ENCODE peak calls at places on chromosome 9, in seven cellular contexts. W, Q, Y, C, U, O and A are unnamed samples.

GRCh38 chr9:123424552-123425225 is 68.7 kb downstream of the CRB2 start:
- DNase-seq in W (no peak), Q (no peak), Y (no peak), C (no peak), U (no peak), O (no peak), A (no peak)

GRCh38 chr9:134629061-134629585 is 12.5 kb upstream of the COL5A1 start:
- DNase-seq in W (no peak), Q (no peak), Y (peak), C (no peak), U (no peak), O (no peak), A (no peak)

GRCh38 chr9:123304340-123304691 is 35.9 kb upstream of the STRBP start:
- DNase-seq in W (no peak), Q (no peak), Y (no peak), C (no peak), U (no peak), O (no peak), A (no peak)

GRCh38 chr9:107261106-107261505 is 22.0 kb upstream of the RAD23B start:
- DNase-seq in W (no peak), Q (no peak), Y (no peak), C (no peak), U (peak), O (no peak), A (no peak)

GRCh38 chr9:123568691-123569342 is 212.8 kb downstream of the CRB2 start:
- DNase-seq in W (no peak), Q (no peak), Y (no peak), C (peak), U (no peak), O (peak), A (no peak)

GRCh38 chr9:37380570-37380969 is 41.9 kb upstream of the GRHPR start:
- DNase-seq in W (no peak), Q (no peak), Y (no peak), C (no peak), U (no peak), O (no peak), A (no peak)

GRCh38 chr9:33851301-33851700 is 34.3 kb downstream of the UBE2R2 start:
- DNase-seq in W (no peak), Q (no peak), Y (no peak), C (no peak), U (no peak), O (peak), A (no peak)

GRCh38 chr9:93262537-93263310 is 78.8 kb downstream of the WNK2 start:
- DNase-seq in W (no peak), Q (peak), Y (peak), C (no peak), U (no peak), O (no peak), A (peak)

GRCh38 chr9:130217838-130218237 is 45.6 kb downstream of the NCS1 start:
- DNase-seq in W (no peak), Q (no peak), Y (no peak), C (no peak), U (no peak), O (no peak), A (no peak)

GRCh38 chr9:134208981-134209725 is 44.8 kb upstream of the RNU6ATAC start:
- DNase-seq in W (no peak), Q (peak), Y (no peak), C (no peak), U (no peak), O (no peak), A (no peak)

GRCh38 chr9:5574998-5575397 is 53.9 kb upstream of the RIC1 start:
- DNase-seq in W (no peak), Q (no peak), Y (no peak), C (no peak), U (peak), O (no peak), A (no peak)
- TF ChIP-seq CTCF in W (no peak), Q (no peak), Y (no peak), C (no peak), U (peak), O (no peak), A (no peak)

GRCh38 chr9:97109194-97109811 is 70.4 kb upstream of the CTSV start:
- DNase-seq in W (peak), Q (no peak), Y (no peak), C (no peak), U (peak), O (peak), A (peak)
- TF ChIP-seq CTCF in W (peak), Q (no peak), Y (no peak), C (peak), U (peak), O (peak), A (peak)

GRCh38 chr9:21549890-21550289 is 67.8 kb upstream of the IFNE start:
- DNase-seq in W (no peak), Q (no peak), Y (no peak), C (no peak), U (no peak), O (no peak), A (no peak)
- TF ChIP-seq CTCF in W (no peak), Q (no peak), Y (no peak), C (no peak), U (no peak), O (no peak), A (no peak)

GRCh38 chr9:6106576-6107339 is 91.3 kb upstream of the RANBP6 start:
- DNase-seq in W (no peak), Q (no peak), Y (no peak), C (no peak), U (peak), O (peak), A (peak)
- TF ChIP-seq CTCF in W (peak), Q (no peak), Y (no peak), C (peak), U (peak), O (peak), A (peak)

GRCh38 chr9:5843450-5844249 is 10.7 kb upstream of the ERMP1 start:
- DNase-seq in W (no peak), Q (no peak), Y (no peak), C (no peak), U (no peak), O (peak), A (no peak)
- TF ChIP-seq CTCF in W (no peak), Q (no peak), Y (no peak), C (no peak), U (no peak), O (no peak), A (no peak)